ENCODE peak calls at places on chromosomes 7 and 10, in five cellular contexts. Q is AG09319, O is globus pallidus, M is RPMI7951, L is lower leg skin. P is an unnamed sample.

GRCh38 chr10:102714621-102715455 is at the start of gene SFXN2:
- DNase-seq in Q (no peak), O (no peak), M (peak), L (peak), P (no peak)

GRCh38 chr10:79069325-79070090 is 742 bp downstream of the ZMIZ1 start:
- DNase-seq in Q (no peak), O (peak), M (no peak), L (peak), P (peak)

GRCh38 chr10:121722665-121723064 is 124.4 kb upstream of the FGFR2 start:
- DNase-seq in Q (no peak), O (no peak), M (peak), L (no peak), P (no peak)

GRCh38 chr7:10734595-10734994 is 239.1 kb upstream of the PHF14 start:
- DNase-seq in Q (no peak), O (no peak), M (no peak), L (no peak), P (no peak)

GRCh38 chr7:50538478-50538877 is 26.7 kb downstream of the DDC start:
- DNase-seq in Q (no peak), O (no peak), M (no peak), L (peak), P (no peak)

GRCh38 chr7:47470567-47471357 is 111.1 kb downstream of the TNS3 start:
- DNase-seq in Q (no peak), O (no peak), M (peak), L (no peak), P (no peak)

GRCh38 chr10:48735836-48736390 is 51.2 kb downstream of the WDFY4 start:
- DNase-seq in Q (no peak), O (no peak), M (no peak), L (no peak), P (no peak)

GRCh38 chr7:102075553-102076135 is 211.0 kb upstream of the SH2B2 start:
- DNase-seq in Q (no peak), O (no peak), M (no peak), L (peak), P (no peak)

GRCh38 chr10:113610636-113611601 is 52.9 kb downstream of the NRAP start:
- DNase-seq in Q (no peak), O (no peak), M (no peak), L (no peak), P (no peak)

GRCh38 chr7:50359258-50359994 is 54.9 kb downstream of the IKZF1 start:
- DNase-seq in Q (no peak), O (no peak), M (no peak), L (peak), P (no peak)

GRCh38 chr10:71684356-71685173 is 35.0 kb downstream of the C10orf105 start:
- DNase-seq in Q (no peak), O (no peak), M (no peak), L (no peak), P (peak)

GRCh38 chr7:88062238-88062637 is 128.2 kb downstream of the ADAM22 start:
- DNase-seq in Q (no peak), O (no peak), M (no peak), L (no peak), P (no peak)

GRCh38 chr10:3072641-3073360 is 5.5 kb downstream of the PFKP start:
- DNase-seq in Q (no peak), O (no peak), M (no peak), L (no peak), P (no peak)

GRCh38 chr7:137950967-137951366 is 50.9 kb downstream of the CREB3L2 start:
- DNase-seq in Q (no peak), O (no peak), M (no peak), L (no peak), P (no peak)

GRCh38 chr10:22159979-22160378 is 57.8 kb downstream of the EBLN1 start:
- DNase-seq in Q (no peak), O (no peak), M (no peak), L (no peak), P (no peak)

GRCh38 chr7:78111384-78111783 is 312.8 kb downstream of the PHTF2 start:
- DNase-seq in Q (no peak), O (no peak), M (no peak), L (no peak), P (no peak)

GRCh38 chr7:70776627-70777101 is 355.3 kb upstream of the GALNT17 start:
- DNase-seq in Q (no peak), O (peak), M (peak), L (no peak), P (no peak)

GRCh38 chr7:25118048-25118753 is 6.9 kb downstream of the CYCS start:
- DNase-seq in Q (no peak), O (no peak), M (no peak), L (no peak), P (no peak)

GRCh38 chr10:73601486-73601921 is 10.4 kb upstream of the USP54 start:
- DNase-seq in Q (no peak), O (no peak), M (no peak), L (peak), P (peak)

GRCh38 chr10:51073461-51074237 is 638 bp upstream of the PRKG1 start:
- DNase-seq in Q (no peak), O (peak), M (no peak), L (peak), P (peak)

GRCh38 chr10:35448687-35449662 is 112.7 kb downstream of the CCNY start:
- DNase-seq in Q (no peak), O (peak), M (no peak), L (no peak), P (peak)

GRCh38 chr7:12553421-12553820 is 17.1 kb upstream of the SCIN start:
- DNase-seq in Q (no peak), O (no peak), M (no peak), L (no peak), P (no peak)

GRCh38 chr7:26853788-26854393 is 10.5 kb downstream of the SKAP2 start:
- DNase-seq in Q (peak), O (peak), M (peak), L (no peak), P (peak)

GRCh38 chr7:23473848-23474097 is 3.5 kb upstream of the IGF2BP3 start:
- DNase-seq in Q (no peak), O (no peak), M (no peak), L (no peak), P (no peak)

GRCh38 chr7:36473454-36474282 is 84.0 kb downstream of the ANLN start:
- DNase-seq in Q (no peak), O (peak), M (peak), L (no peak), P (peak)

GRCh38 chr7:92953657-92954056 is 117.3 kb upstream of the CDK6 start:
- DNase-seq in Q (no peak), O (no peak), M (no peak), L (no peak), P (no peak)

GRCh38 chr10:117007080-117007479 is 2.1 kb upstream of the SHTN1 start:
- DNase-seq in Q (no peak), O (no peak), M (peak), L (no peak), P (peak)

GRCh38 chr7:2046581-2047271 is 186.0 kb downstream of the MAD1L1 start:
- DNase-seq in Q (no peak), O (no peak), M (no peak), L (peak), P (no peak)

GRCh38 chr10:58587676-58588075 is 75.0 kb downstream of the BICC1 start:
- DNase-seq in Q (no peak), O (no peak), M (peak), L (no peak), P (no peak)

GRCh38 chr10:12787297-12787696 is 214.2 kb downstream of the CCDC3 start:
- DNase-seq in Q (no peak), O (no peak), M (no peak), L (no peak), P (no peak)

GRCh38 chr7:155283565-155284194 is 14.0 kb upstream of the INSIG1 start:
- DNase-seq in Q (no peak), O (no peak), M (no peak), L (no peak), P (no peak)

GRCh38 chr7:2075811-2076210 is 156.9 kb downstream of the MAD1L1 start:
- DNase-seq in Q (no peak), O (no peak), M (no peak), L (no peak), P (no peak)

GRCh38 chr10:86684305-86684704 is 16.0 kb downstream of the LDB3 start:
- DNase-seq in Q (no peak), O (no peak), M (no peak), L (no peak), P (no peak)

GRCh38 chr7:122674502-122674901 is 24.4 kb downstream of the RNF133 start:
- DNase-seq in Q (peak), O (no peak), M (peak), L (no peak), P (peak)

GRCh38 chr10:27611209-27611608 is 107.1 kb downstream of the RAB18 start:
- DNase-seq in Q (peak), O (no peak), M (no peak), L (no peak), P (no peak)

GRCh38 chr7:135260930-135261721 is 27.5 kb downstream of the STRA8 start:
- DNase-seq in Q (no peak), O (peak), M (peak), L (no peak), P (peak)

GRCh38 chr10:65284495-65285041 is 1641.3 kb upstream of the LRRTM3 start:
- DNase-seq in Q (no peak), O (no peak), M (no peak), L (no peak), P (no peak)